ENCODE peak calls at places on chromosome 10, in nine cellular contexts. One of them, this sample, is unnamed.

GRCh38 chr10:132145521-132146185 is 41.1 kb upstream of the DPYSL4 start:
- DNase-seq in bronchial epithelial cell: no peak
- DNase-seq in fibroblast of the aortic adventitia: no peak
- DNase-seq in natural killer cell: no peak
- DNase-seq in suprapubic skin: no peak
- DNase-seq in BJ: no peak
- DNase-seq in A549: no peak
- DNase-seq in AG04450: no peak
- DNase-seq in B cell: no peak
- DNase-seq in this sample: no peak

GRCh38 chr10:110372656-110373055 is 67.9 kb upstream of the SMNDC1 start:
- DNase-seq in bronchial epithelial cell: peak
- DNase-seq in BJ: no peak
- DNase-seq in B cell: no peak
- DNase-seq in suprapubic skin: no peak
- DNase-seq in fibroblast of the aortic adventitia: no peak
- DNase-seq in AG04450: no peak
- DNase-seq in A549: peak
- DNase-seq in natural killer cell: no peak
- DNase-seq in this sample: no peak

GRCh38 chr10:132539431-132539839 is 1.8 kb downstream of the INPP5A start:
- DNase-seq in fibroblast of the aortic adventitia: no peak
- DNase-seq in BJ: no peak
- DNase-seq in A549: no peak
- DNase-seq in natural killer cell: no peak
- DNase-seq in B cell: no peak
- DNase-seq in suprapubic skin: no peak
- DNase-seq in AG04450: no peak
- DNase-seq in bronchial epithelial cell: no peak
- DNase-seq in this sample: no peak

GRCh38 chr10:48649349-48649944 is 35.2 kb upstream of the WDFY4 start:
- DNase-seq in BJ: no peak
- DNase-seq in B cell: no peak
- DNase-seq in natural killer cell: no peak
- DNase-seq in suprapubic skin: no peak
- DNase-seq in A549: no peak
- DNase-seq in AG04450: no peak
- DNase-seq in fibroblast of the aortic adventitia: no peak
- DNase-seq in bronchial epithelial cell: no peak
- DNase-seq in this sample: no peak

GRCh38 chr10:53022663-53023088 is 250.1 kb upstream of the MBL2 start:
- DNase-seq in A549: no peak
- DNase-seq in fibroblast of the aortic adventitia: no peak
- DNase-seq in BJ: no peak
- DNase-seq in B cell: no peak
- DNase-seq in natural killer cell: no peak
- DNase-seq in bronchial epithelial cell: no peak
- DNase-seq in suprapubic skin: no peak
- DNase-seq in AG04450: no peak
- DNase-seq in this sample: no peak

GRCh38 chr10:70409772-70410171 is 5.8 kb downstream of the EIF4EBP2 start:
- DNase-seq in AG04450: no peak
- DNase-seq in suprapubic skin: no peak
- DNase-seq in natural killer cell: no peak
- DNase-seq in B cell: no peak
- DNase-seq in A549: no peak
- DNase-seq in BJ: no peak
- DNase-seq in bronchial epithelial cell: no peak
- DNase-seq in fibroblast of the aortic adventitia: no peak
- DNase-seq in this sample: no peak

GRCh38 chr10:4081691-4082111 is 296.7 kb upstream of the KLF6 start:
- DNase-seq in A549: no peak
- DNase-seq in suprapubic skin: no peak
- DNase-seq in AG04450: no peak
- DNase-seq in BJ: peak
- DNase-seq in fibroblast of the aortic adventitia: peak
- DNase-seq in bronchial epithelial cell: no peak
- DNase-seq in natural killer cell: no peak
- DNase-seq in B cell: no peak
- DNase-seq in this sample: no peak

GRCh38 chr10:52353210-52353609 is 39.1 kb downstream of the DKK1 start:
- DNase-seq in A549: no peak
- DNase-seq in fibroblast of the aortic adventitia: no peak
- DNase-seq in AG04450: no peak
- DNase-seq in B cell: no peak
- DNase-seq in BJ: no peak
- DNase-seq in bronchial epithelial cell: no peak
- DNase-seq in suprapubic skin: no peak
- DNase-seq in natural killer cell: no peak
- DNase-seq in this sample: no peak

GRCh38 chr10:6445671-6446278 is 134.3 kb downstream of the PRKCQ start:
- DNase-seq in bronchial epithelial cell: peak
- DNase-seq in BJ: peak
- DNase-seq in natural killer cell: peak
- DNase-seq in fibroblast of the aortic adventitia: peak
- DNase-seq in B cell: no peak
- DNase-seq in A549: peak
- DNase-seq in AG04450: peak
- DNase-seq in suprapubic skin: no peak
- DNase-seq in this sample: no peak

GRCh38 chr10:130407052-130407451 is 270.9 kb downstream of the GLRX3 start:
- DNase-seq in fibroblast of the aortic adventitia: no peak
- DNase-seq in bronchial epithelial cell: no peak
- DNase-seq in B cell: no peak
- DNase-seq in A549: no peak
- DNase-seq in suprapubic skin: no peak
- DNase-seq in AG04450: no peak
- DNase-seq in natural killer cell: no peak
- DNase-seq in BJ: no peak
- DNase-seq in this sample: no peak

GRCh38 chr10:29748109-29748650 is 113.4 kb upstream of the SVIL start:
- DNase-seq in A549: no peak
- DNase-seq in suprapubic skin: no peak
- DNase-seq in bronchial epithelial cell: no peak
- DNase-seq in fibroblast of the aortic adventitia: no peak
- DNase-seq in AG04450: no peak
- DNase-seq in natural killer cell: no peak
- DNase-seq in B cell: no peak
- DNase-seq in BJ: no peak
- DNase-seq in this sample: no peak

GRCh38 chr10:29751232-29751631 is 116.5 kb upstream of the SVIL start:
- DNase-seq in B cell: no peak
- DNase-seq in fibroblast of the aortic adventitia: no peak
- DNase-seq in AG04450: no peak
- DNase-seq in A549: no peak
- DNase-seq in natural killer cell: no peak
- DNase-seq in suprapubic skin: no peak
- DNase-seq in BJ: no peak
- DNase-seq in bronchial epithelial cell: no peak
- DNase-seq in this sample: no peak

GRCh38 chr10:29746080-29746797 is 111.5 kb upstream of the SVIL start:
- DNase-seq in AG04450: no peak
- DNase-seq in A549: no peak
- DNase-seq in BJ: peak
- DNase-seq in suprapubic skin: no peak
- DNase-seq in natural killer cell: no peak
- DNase-seq in bronchial epithelial cell: no peak
- DNase-seq in B cell: no peak
- DNase-seq in fibroblast of the aortic adventitia: peak
- DNase-seq in this sample: no peak

GRCh38 chr10:29751686-29752085 is 116.9 kb upstream of the SVIL start:
- DNase-seq in fibroblast of the aortic adventitia: no peak
- DNase-seq in suprapubic skin: no peak
- DNase-seq in BJ: no peak
- DNase-seq in natural killer cell: no peak
- DNase-seq in B cell: no peak
- DNase-seq in A549: no peak
- DNase-seq in bronchial epithelial cell: no peak
- DNase-seq in AG04450: no peak
- DNase-seq in this sample: no peak

DNA sequence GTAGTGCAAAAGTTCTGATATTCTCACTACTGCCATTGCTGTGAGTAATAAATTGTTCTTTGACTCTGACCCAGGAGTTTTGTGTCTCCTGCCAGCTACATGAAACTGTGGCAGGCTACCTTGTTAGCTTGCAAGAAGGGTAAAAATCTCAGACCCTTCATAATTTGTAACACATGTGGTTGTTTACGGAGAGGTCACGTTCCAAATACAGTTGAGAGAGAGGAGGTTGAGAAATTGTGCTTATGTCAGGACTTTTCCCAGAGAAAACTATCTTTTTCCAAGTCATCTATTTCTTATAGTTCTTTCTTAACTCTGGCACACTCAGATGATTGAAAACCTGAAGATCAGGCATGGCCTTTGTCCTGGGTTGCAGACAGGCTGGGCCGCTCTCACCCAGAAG is 114.4 kb upstream of the SVIL start:
- DNase-seq in suprapubic skin: no peak
- DNase-seq in A549: no peak
- DNase-seq in B cell: no peak
- DNase-seq in fibroblast of the aortic adventitia: peak
- DNase-seq in BJ: peak
- DNase-seq in bronchial epithelial cell: no peak
- DNase-seq in AG04450: no peak
- DNase-seq in natural killer cell: no peak
- DNase-seq in this sample: no peak
- TF ChIP-seq CTCF in suprapubic skin: no peak
- TF ChIP-seq CTCF in A549: no peak
- TF ChIP-seq CTCF in B cell: no peak
- TF ChIP-seq CTCF in fibroblast of the aortic adventitia: no peak
- TF ChIP-seq CTCF in BJ: no peak
- TF ChIP-seq CTCF in bronchial epithelial cell: no peak
- TF ChIP-seq CTCF in AG04450: no peak
- TF ChIP-seq CTCF in natural killer cell: no peak
- TF ChIP-seq CTCF in this sample: no peak

GRCh38 chr10:12800302-12800701 is 201.2 kb downstream of the CCDC3 start:
- DNase-seq in A549: no peak
- DNase-seq in fibroblast of the aortic adventitia: no peak
- DNase-seq in bronchial epithelial cell: no peak
- DNase-seq in B cell: no peak
- DNase-seq in BJ: no peak
- DNase-seq in natural killer cell: no peak
- DNase-seq in suprapubic skin: no peak
- DNase-seq in AG04450: no peak
- DNase-seq in this sample: no peak
- TF ChIP-seq CTCF in A549: no peak
- TF ChIP-seq CTCF in fibroblast of the aortic adventitia: no peak
- TF ChIP-seq CTCF in bronchial epithelial cell: no peak
- TF ChIP-seq CTCF in B cell: no peak
- TF ChIP-seq CTCF in BJ: no peak
- TF ChIP-seq CTCF in natural killer cell: no peak
- TF ChIP-seq CTCF in suprapubic skin: no peak
- TF ChIP-seq CTCF in AG04450: peak
- TF ChIP-seq CTCF in this sample: no peak

GRCh38 chr10:77967611-77968022 is 41.1 kb upstream of the DLG5 start:
- DNase-seq in fibroblast of the aortic adventitia: no peak
- DNase-seq in bronchial epithelial cell: no peak
- DNase-seq in A549: no peak
- DNase-seq in suprapubic skin: no peak
- DNase-seq in natural killer cell: no peak
- DNase-seq in AG04450: no peak
- DNase-seq in B cell: no peak
- DNase-seq in BJ: no peak
- DNase-seq in this sample: no peak
- TF ChIP-seq CTCF in fibroblast of the aortic adventitia: no peak
- TF ChIP-seq CTCF in bronchial epithelial cell: no peak
- TF ChIP-seq CTCF in A549: no peak
- TF ChIP-seq CTCF in suprapubic skin: no peak
- TF ChIP-seq CTCF in natural killer cell: no peak
- TF ChIP-seq CTCF in AG04450: no peak
- TF ChIP-seq CTCF in B cell: no peak
- TF ChIP-seq CTCF in BJ: no peak
- TF ChIP-seq CTCF in this sample: no peak

DNA sequence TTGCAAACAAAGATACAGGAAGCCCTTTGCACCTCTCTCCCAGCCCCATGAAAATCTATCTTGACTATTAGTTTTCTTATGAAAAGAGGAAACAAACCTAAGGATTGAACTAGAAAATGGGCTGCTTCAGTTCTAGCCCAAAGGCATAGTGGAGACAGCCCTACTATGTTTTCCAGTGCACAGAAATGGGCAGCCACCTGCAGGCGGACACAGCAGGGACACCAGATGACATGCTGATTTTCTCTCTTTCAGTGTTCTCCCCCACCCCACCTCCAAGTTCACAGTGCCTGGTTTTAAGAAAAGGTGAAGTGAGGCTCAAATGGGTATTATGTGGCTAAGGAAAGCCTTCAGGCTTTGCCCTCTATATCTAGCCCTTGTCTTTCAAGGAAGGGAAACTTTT is 23.6 kb upstream of the DDX50 start:
- DNase-seq in A549: no peak
- DNase-seq in suprapubic skin: no peak
- DNase-seq in bronchial epithelial cell: no peak
- DNase-seq in AG04450: no peak
- DNase-seq in B cell: no peak
- DNase-seq in natural killer cell: no peak
- DNase-seq in fibroblast of the aortic adventitia: no peak
- DNase-seq in BJ: no peak
- DNase-seq in this sample: no peak
- TF ChIP-seq CTCF in A549: no peak
- TF ChIP-seq CTCF in suprapubic skin: no peak
- TF ChIP-seq CTCF in bronchial epithelial cell: no peak
- TF ChIP-seq CTCF in AG04450: no peak
- TF ChIP-seq CTCF in B cell: no peak
- TF ChIP-seq CTCF in natural killer cell: no peak
- TF ChIP-seq CTCF in fibroblast of the aortic adventitia: no peak
- TF ChIP-seq CTCF in BJ: no peak
- TF ChIP-seq CTCF in this sample: no peak

GRCh38 chr10:93039721-93040120 is 20.9 kb upstream of the CYP26C1 start:
- DNase-seq in suprapubic skin: no peak
- DNase-seq in bronchial epithelial cell: peak
- DNase-seq in natural killer cell: no peak
- DNase-seq in BJ: no peak
- DNase-seq in AG04450: no peak
- DNase-seq in B cell: no peak
- DNase-seq in A549: no peak
- DNase-seq in fibroblast of the aortic adventitia: peak
- DNase-seq in this sample: no peak
- TF ChIP-seq CTCF in suprapubic skin: no peak
- TF ChIP-seq CTCF in bronchial epithelial cell: peak
- TF ChIP-seq CTCF in natural killer cell: no peak
- TF ChIP-seq CTCF in BJ: peak
- TF ChIP-seq CTCF in AG04450: peak
- TF ChIP-seq CTCF in B cell: peak
- TF ChIP-seq CTCF in A549: peak
- TF ChIP-seq CTCF in fibroblast of the aortic adventitia: peak
- TF ChIP-seq CTCF in this sample: peak